ENCODE peak calls at places on chromosomes 4 and X, in eight cellular contexts. K is activated effector memory CD4-positive, alpha-beta T cell treated with Interleukin-2 at 50 U/mL for 16 hours; U is activated T-helper 1 cell treated with anti-CD3 and anti-CD28 coated beads, Interleukin-12 subunit alpha, Interleukin-12 subunit beta, Interleukin-2, Interleukin-4 antibody, amounts not matched to agents 30 ng/mL and 10 ng/mL and 1 ng/mL, durations not matched to agents 14 hours and 24 hours and 36 hours; N is T follicular helper cell; G is cardiac muscle cell; D is A549; A is NCI-H510A treated with DMSO at 0.1 percent for 48 hours; B is Calu3. C is an unnamed sample.

GRCh38 chr4:118889313-118889694 is 650 bp downstream of the SYNPO2 start:
- DNase-seq in K (no peak), U (no peak), N (no peak), G (peak), D (no peak), A (no peak), B (no peak), C (no peak)

GRCh38 chr4:161172396-161173026 is 991.3 kb downstream of the FSTL5 start:
- DNase-seq in K (no peak), U (no peak), N (no peak), G (no peak), D (no peak), A (no peak), B (no peak), C (no peak)

GRCh38 chrX:143788265-143788664 is 67.7 kb upstream of the SPANXN2 start:
- DNase-seq in K (no peak), U (no peak), N (no peak), G (peak), D (no peak), A (no peak), B (no peak), C (peak)

GRCh38 chr4:165457793-165458192 is 79.0 kb downstream of the CPE start:
- DNase-seq in K (no peak), U (no peak), N (no peak), G (no peak), D (no peak), A (no peak), B (no peak), C (no peak)

GRCh38 chr4:185638548-185639301 is 103.4 kb upstream of the PDLIM3 start:
- DNase-seq in K (no peak), U (no peak), N (no peak), G (no peak), D (no peak), A (no peak), B (no peak), C (no peak)

GRCh38 chr4:168475745-168476144 is 4.5 kb downstream of the DDX60L start:
- DNase-seq in K (no peak), U (no peak), N (no peak), G (peak), D (no peak), A (peak), B (no peak), C (no peak)

GRCh38 chr4:119550857-119551532 is 77.6 kb downstream of the PDE5A start:
- DNase-seq in K (no peak), U (no peak), N (no peak), G (no peak), D (no peak), A (no peak), B (no peak), C (no peak)

GRCh38 chr4:66609014-66609413 is 936.3 kb downstream of the CENPC start:
- DNase-seq in K (no peak), U (no peak), N (no peak), G (no peak), D (no peak), A (no peak), B (no peak), C (no peak)

GRCh38 chrX:39705299-39705698 is 392.5 kb downstream of the BCOR start:
- DNase-seq in K (no peak), U (no peak), N (no peak), G (no peak), D (peak), A (peak), B (peak), C (no peak)